ENCODE peak calls at places on chromosomes 1 and 21, in ten cellular contexts. A is neural progenitor cell, V is body of pancreas, R is hypothalamus, H is activated T-cell treated with anti-CD3 and anti-CD28 coated beads for 4 hours, W is HS-5, P is KBM-7, D is nucleus accumbens, Q is NCI-H1105, B is COR-L47. J is an unnamed sample.

GRCh38 chr1:107244734-107245495 is 104.1 kb downstream of the NTNG1 start:
- DNase-seq in D (no peak), V (no peak), A (no peak), P (no peak), Q (no peak), B (no peak), H (no peak), R (no peak), W (no peak), J (no peak)

GRCh38 chr1:119829636-119830035 is 18.4 kb upstream of the REG4 start:
- DNase-seq in R (no peak), H (no peak), P (no peak), V (no peak), B (peak), D (no peak), Q (peak), A (no peak), W (no peak), J (no peak)

GRCh38 chr21:37045139-37045538 is 27.7 kb downstream of the PIGP start:
- DNase-seq in V (no peak), P (peak), Q (no peak), D (no peak), A (no peak), W (no peak), H (no peak), B (no peak), R (no peak), J (no peak)

GRCh38 chr21:46096997-46097825 is 701 bp upstream of the COL6A2 start:
- DNase-seq in W (no peak), H (no peak), Q (no peak), A (no peak), V (no peak), R (no peak), P (no peak), D (no peak), B (no peak), J (no peak)

GRCh38 chr1:77265180-77265579 is 16.6 kb upstream of the AK5 start:
- DNase-seq in A (peak), V (no peak), B (no peak), R (no peak), W (no peak), H (no peak), Q (no peak), P (no peak), D (no peak), J (no peak)

GRCh38 chr1:179743679-179744400 is 749 bp downstream of the FAM163A start:
- DNase-seq in B (no peak), H (no peak), R (no peak), A (peak), Q (no peak), P (no peak), D (no peak), W (no peak), V (no peak), J (no peak)

GRCh38 chr1:21524686-21525339 is 15.6 kb downstream of the ALPL start:
- DNase-seq in B (no peak), V (no peak), Q (no peak), A (peak), W (no peak), H (no peak), R (no peak), D (peak), P (peak), J (no peak)

GRCh38 chr1:88897070-88897730 is 5.8 kb upstream of the GTF2B start:
- DNase-seq in D (no peak), P (no peak), Q (no peak), A (no peak), H (no peak), V (no peak), W (no peak), R (no peak), B (no peak), J (no peak)

GRCh38 chr21:33229776-33230517 is at the start of gene IFNAR2:
- DNase-seq in H (peak), R (peak), W (peak), Q (peak), P (peak), B (peak), A (peak), D (peak), V (peak), J (peak)

GRCh38 chr1:169109561-169110134 is 3.2 kb downstream of the ATP1B1 start:
- DNase-seq in W (no peak), Q (no peak), D (peak), B (peak), H (no peak), A (peak), R (no peak), V (peak), P (peak), J (no peak)

GRCh38 chr1:113937146-113937545 is 8.0 kb downstream of the HIPK1 start:
- DNase-seq in P (no peak), H (no peak), R (no peak), B (no peak), A (no peak), V (no peak), Q (no peak), W (no peak), D (no peak), J (no peak)

GRCh38 chr1:63723618-63724017 is 50.2 kb upstream of the ROR1 start:
- DNase-seq in H (no peak), B (no peak), Q (no peak), V (no peak), A (peak), W (no peak), D (no peak), R (no peak), P (no peak), J (no peak)

GRCh38 chr1:212718499-212718898 is 18.9 kb upstream of the BATF3 start:
- DNase-seq in A (peak), B (peak), Q (no peak), H (no peak), P (no peak), D (no peak), W (no peak), V (no peak), R (no peak), J (no peak)

GRCh38 chr1:230867903-230868735 is at the start of gene C1orf198:
- DNase-seq in H (peak), R (peak), A (peak), Q (no peak), V (peak), B (peak), P (peak), D (peak), W (no peak), J (peak)

GRCh38 chr1:10734900-10735602 is 61.4 kb downstream of the CASZ1 start:
- DNase-seq in B (peak), A (peak), P (no peak), Q (peak), W (no peak), V (peak), H (no peak), D (no peak), R (no peak), J (no peak)

J was measured in activated effector memory CD4-positive, alpha-beta T cell treated with Interleukin-2 at 50 U/mL for 16 hours.